ENCODE peak calls at places on chromosomes 6 and 20, in seven cellular contexts. One of them, this sample, is unnamed.

GRCh38 chr20:43904195-43904594 is 10.5 kb upstream of the TOX2 start:
- DNase-seq in HCT116: no peak
- DNase-seq in GM12878: no peak
- DNase-seq in HepG2: peak
- DNase-seq in K562: no peak
- DNase-seq in SK-N-SH: peak
- DNase-seq in H1: no peak
- DNase-seq in this sample: no peak

GRCh38 chr6:159682265-159682664 is 10.8 kb downstream of the SOD2 start:
- DNase-seq in H1: no peak
- DNase-seq in HCT116: no peak
- DNase-seq in K562: no peak
- DNase-seq in HepG2: no peak
- DNase-seq in GM12878: no peak
- DNase-seq in SK-N-SH: no peak
- DNase-seq in this sample: no peak

GRCh38 chr20:17873410-17874270 is 95.0 kb downstream of the SNX5 start:
- DNase-seq in HepG2: peak
- DNase-seq in HCT116: peak
- DNase-seq in H1: no peak
- DNase-seq in K562: no peak
- DNase-seq in SK-N-SH: peak
- DNase-seq in GM12878: no peak
- DNase-seq in this sample: peak

GRCh38 chr6:104829183-104829958 is 30.3 kb downstream of the HACE1 start:
- DNase-seq in H1: no peak
- DNase-seq in HCT116: no peak
- DNase-seq in GM12878: no peak
- DNase-seq in K562: no peak
- DNase-seq in SK-N-SH: no peak
- DNase-seq in HepG2: no peak
- DNase-seq in this sample: no peak

GRCh38 chr20:40511478-40511877 is 177.6 kb downstream of the MAFB start:
- DNase-seq in SK-N-SH: no peak
- DNase-seq in HCT116: no peak
- DNase-seq in H1: no peak
- DNase-seq in GM12878: no peak
- DNase-seq in HepG2: no peak
- DNase-seq in K562: no peak
- DNase-seq in this sample: no peak

GRCh38 chr20:25336561-25337422 is 53.8 kb downstream of the ABHD12 start:
- DNase-seq in K562: peak
- DNase-seq in H1: peak
- DNase-seq in HepG2: peak
- DNase-seq in GM12878: no peak
- DNase-seq in SK-N-SH: no peak
- DNase-seq in HCT116: no peak
- DNase-seq in this sample: peak

GRCh38 chr6:147135211-147135672 is 69.0 kb upstream of the STXBP5 start:
- DNase-seq in H1: no peak
- DNase-seq in HepG2: no peak
- DNase-seq in GM12878: no peak
- DNase-seq in HCT116: no peak
- DNase-seq in SK-N-SH: no peak
- DNase-seq in K562: peak
- DNase-seq in this sample: peak

GRCh38 chr6:168132531-168133184 is 53.6 kb upstream of the FRMD1 start:
- DNase-seq in K562: peak
- DNase-seq in HepG2: peak
- DNase-seq in GM12878: no peak
- DNase-seq in SK-N-SH: peak
- DNase-seq in H1: peak
- DNase-seq in HCT116: no peak
- DNase-seq in this sample: peak

GRCh38 chr20:49323622-49324238 is 45.9 kb upstream of the ZNFX1 start:
- DNase-seq in K562: peak
- DNase-seq in HepG2: peak
- DNase-seq in HCT116: peak
- DNase-seq in SK-N-SH: peak
- DNase-seq in H1: no peak
- DNase-seq in GM12878: no peak
- DNase-seq in this sample: peak

GRCh38 chr20:17806739-17807441 is 107.1 kb downstream of the BANF2 start:
- DNase-seq in H1: peak
- DNase-seq in HepG2: no peak
- DNase-seq in GM12878: no peak
- DNase-seq in SK-N-SH: peak
- DNase-seq in HCT116: no peak
- DNase-seq in K562: peak
- DNase-seq in this sample: no peak

GRCh38 chr20:9068896-9069663 is at the start of gene PLCB4:
- DNase-seq in HCT116: no peak
- DNase-seq in GM12878: no peak
- DNase-seq in SK-N-SH: peak
- DNase-seq in H1: peak
- DNase-seq in K562: peak
- DNase-seq in HepG2: no peak
- DNase-seq in this sample: peak

GRCh38 chr6:14743465-14744211 is 502.2 kb upstream of the JARID2 start:
- DNase-seq in SK-N-SH: no peak
- DNase-seq in K562: peak
- DNase-seq in HepG2: peak
- DNase-seq in GM12878: no peak
- DNase-seq in HCT116: peak
- DNase-seq in H1: no peak
- DNase-seq in this sample: no peak

GRCh38 chr6:154916857-154917256 is 78.3 kb upstream of the TIAM2 start:
- DNase-seq in H1: no peak
- DNase-seq in K562: no peak
- DNase-seq in HepG2: no peak
- DNase-seq in GM12878: no peak
- DNase-seq in SK-N-SH: no peak
- DNase-seq in HCT116: no peak
- DNase-seq in this sample: no peak

GRCh38 chr6:19830171-19830570 is 7.0 kb upstream of the ID4 start:
- DNase-seq in H1: no peak
- DNase-seq in HepG2: peak
- DNase-seq in SK-N-SH: no peak
- DNase-seq in GM12878: no peak
- DNase-seq in K562: no peak
- DNase-seq in HCT116: no peak
- DNase-seq in this sample: no peak

GRCh38 chr6:117309613-117310012 is 44.3 kb downstream of the VGLL2 start:
- DNase-seq in K562: no peak
- DNase-seq in HepG2: no peak
- DNase-seq in GM12878: no peak
- DNase-seq in H1: no peak
- DNase-seq in SK-N-SH: no peak
- DNase-seq in HCT116: no peak
- DNase-seq in this sample: no peak

GRCh38 chr20:48552550-48552949 is 275.2 kb downstream of the PREX1 start:
- DNase-seq in HCT116: no peak
- DNase-seq in HepG2: no peak
- DNase-seq in GM12878: no peak
- DNase-seq in H1: no peak
- DNase-seq in SK-N-SH: no peak
- DNase-seq in K562: no peak
- DNase-seq in this sample: no peak

GRCh38 chr20:6420336-6420735 is 297.5 kb upstream of the FERMT1 start:
- DNase-seq in K562: no peak
- DNase-seq in HepG2: no peak
- DNase-seq in SK-N-SH: no peak
- DNase-seq in GM12878: no peak
- DNase-seq in H1: no peak
- DNase-seq in HCT116: no peak
- DNase-seq in this sample: no peak

GRCh38 chr6:22694092-22694724 is 124.8 kb downstream of the HDGFL1 start:
- DNase-seq in SK-N-SH: no peak
- DNase-seq in HCT116: no peak
- DNase-seq in HepG2: no peak
- DNase-seq in K562: no peak
- DNase-seq in GM12878: no peak
- DNase-seq in H1: no peak
- DNase-seq in this sample: no peak

DNA sequence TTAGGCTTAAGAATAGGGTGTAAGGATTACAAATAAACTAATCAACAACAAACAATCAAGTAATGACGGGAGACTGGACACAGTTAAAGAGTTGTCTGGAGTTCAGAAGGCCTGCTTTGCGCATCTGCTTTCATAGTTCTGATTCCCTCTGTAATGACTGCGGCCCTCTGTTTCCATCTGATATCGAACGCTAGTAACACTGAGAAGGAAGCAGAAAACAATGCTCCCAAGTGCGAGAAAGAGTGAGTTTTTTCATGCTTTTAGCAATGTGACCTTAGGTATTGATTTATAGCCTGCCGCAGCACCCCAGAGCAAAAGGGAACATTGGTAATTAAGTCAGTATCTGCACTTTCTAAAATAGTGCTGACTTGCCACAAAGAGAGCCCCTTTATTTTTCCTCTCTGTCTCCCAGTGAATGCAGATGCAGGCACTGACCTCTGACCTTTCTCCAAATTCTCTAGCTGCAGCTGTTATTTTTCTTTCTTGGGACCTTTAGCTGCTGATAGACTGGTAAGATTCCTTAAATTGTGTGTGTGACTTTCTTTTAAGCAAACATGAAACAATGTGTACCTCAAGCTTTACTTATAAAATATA is 129.8 kb downstream of the HDGFL1 start:
- DNase-seq in HepG2: no peak
- DNase-seq in SK-N-SH: peak
- DNase-seq in GM12878: no peak
- DNase-seq in K562: no peak
- DNase-seq in H1: no peak
- DNase-seq in HCT116: no peak
- DNase-seq in this sample: no peak
- TF ChIP-seq JUND in HepG2: no peak
- TF ChIP-seq JUND in SK-N-SH: no peak
- TF ChIP-seq JUND in GM12878: no peak
- TF ChIP-seq JUND in K562: no peak
- TF ChIP-seq JUND in H1: no peak
- TF ChIP-seq JUND in HCT116: no peak
- TF ChIP-seq JUND in this sample: no peak

DNA sequence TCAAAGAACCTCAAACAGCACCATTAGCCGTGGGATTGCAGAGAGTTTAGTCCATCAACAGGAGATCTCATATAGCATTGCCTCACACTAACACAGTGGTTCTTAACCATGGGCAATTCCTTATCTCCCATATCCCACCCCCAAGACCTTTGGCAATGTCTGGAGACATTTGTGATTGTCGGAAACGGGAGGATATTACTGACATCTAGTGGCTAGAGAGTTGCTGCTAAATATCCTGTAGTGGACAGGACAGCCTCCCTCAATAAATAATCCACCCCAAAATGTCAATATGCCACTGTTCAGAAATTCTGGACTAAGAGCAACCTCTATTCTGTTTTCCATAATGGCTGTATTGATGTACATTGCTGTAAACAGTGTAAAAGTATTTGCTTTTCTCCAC is 210.1 kb upstream of the CCN2 start:
- DNase-seq in HCT116: peak
- DNase-seq in SK-N-SH: no peak
- DNase-seq in HepG2: peak
- DNase-seq in K562: no peak
- DNase-seq in GM12878: no peak
- DNase-seq in H1: no peak
- DNase-seq in this sample: peak
- TF ChIP-seq JUND in HCT116: no peak
- TF ChIP-seq JUND in SK-N-SH: no peak
- TF ChIP-seq JUND in HepG2: no peak
- TF ChIP-seq JUND in K562: no peak
- TF ChIP-seq JUND in GM12878: no peak
- TF ChIP-seq JUND in H1: no peak
- TF ChIP-seq JUND in this sample: no peak

GRCh38 chr6:137852346-137852745 is 14.7 kb upstream of the TNFAIP3 start:
- DNase-seq in GM12878: no peak
- DNase-seq in H1: no peak
- DNase-seq in SK-N-SH: no peak
- DNase-seq in HepG2: no peak
- DNase-seq in K562: no peak
- DNase-seq in HCT116: no peak
- DNase-seq in this sample: no peak
- TF ChIP-seq JUND in GM12878: no peak
- TF ChIP-seq JUND in H1: no peak
- TF ChIP-seq JUND in SK-N-SH: no peak
- TF ChIP-seq JUND in HepG2: no peak
- TF ChIP-seq JUND in K562: no peak
- TF ChIP-seq JUND in HCT116: peak
- TF ChIP-seq JUND in this sample: no peak

GRCh38 chr20:32007787-32008616 is 2.2 kb upstream of the CCM2L start:
- DNase-seq in GM12878: no peak
- DNase-seq in HCT116: no peak
- DNase-seq in HepG2: no peak
- DNase-seq in H1: peak
- DNase-seq in SK-N-SH: no peak
- DNase-seq in K562: no peak
- DNase-seq in this sample: no peak
- TF ChIP-seq JUND in GM12878: no peak
- TF ChIP-seq JUND in HCT116: no peak
- TF ChIP-seq JUND in HepG2: no peak
- TF ChIP-seq JUND in H1: no peak
- TF ChIP-seq JUND in SK-N-SH: no peak
- TF ChIP-seq JUND in K562: no peak
- TF ChIP-seq JUND in this sample: no peak

GRCh38 chr20:1993986-1994385 is at the start of gene PDYN:
- DNase-seq in H1: no peak
- DNase-seq in K562: no peak
- DNase-seq in GM12878: no peak
- DNase-seq in SK-N-SH: no peak
- DNase-seq in HCT116: no peak
- DNase-seq in HepG2: no peak
- DNase-seq in this sample: no peak
- TF ChIP-seq JUND in H1: no peak
- TF ChIP-seq JUND in K562: no peak
- TF ChIP-seq JUND in GM12878: no peak
- TF ChIP-seq JUND in SK-N-SH: no peak
- TF ChIP-seq JUND in HCT116: no peak
- TF ChIP-seq JUND in HepG2: no peak
- TF ChIP-seq JUND in this sample: no peak

DNA sequence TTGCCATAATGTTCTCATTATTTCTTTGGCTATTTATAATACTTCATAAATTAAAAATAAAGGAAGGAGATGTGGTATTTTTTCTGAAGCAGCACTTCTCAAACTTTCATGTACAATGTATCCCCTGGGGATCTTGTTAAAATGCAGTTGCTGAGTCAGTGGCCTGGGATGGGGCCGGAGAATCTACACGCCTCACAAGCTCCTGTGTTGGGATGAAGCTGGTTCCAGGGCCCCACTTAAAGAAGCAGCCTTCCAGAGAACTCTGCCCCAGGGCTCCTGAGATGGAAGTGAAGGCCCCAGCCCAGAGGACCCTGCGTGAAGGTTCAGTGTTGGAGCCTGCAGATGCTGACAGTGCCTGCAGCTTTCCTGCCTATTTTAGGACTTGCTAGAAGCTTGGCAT is 40.1 kb upstream of the SLC23A2 start:
- DNase-seq in GM12878: no peak
- DNase-seq in HepG2: no peak
- DNase-seq in HCT116: no peak
- DNase-seq in H1: no peak
- DNase-seq in SK-N-SH: no peak
- DNase-seq in K562: no peak
- DNase-seq in this sample: no peak
- TF ChIP-seq JUND in GM12878: no peak
- TF ChIP-seq JUND in HepG2: no peak
- TF ChIP-seq JUND in HCT116: no peak
- TF ChIP-seq JUND in H1: no peak
- TF ChIP-seq JUND in SK-N-SH: no peak
- TF ChIP-seq JUND in K562: no peak
- TF ChIP-seq JUND in this sample: no peak